ENCODE peak calls at places on chromosomes 13 and 19, in eight cellular contexts. O is H9, P is cardiac muscle cell, S is body of pancreas, T is upper lobe of right lung, R is IMR-90, L is psoas muscle, C is RWPE1. W is an unnamed sample.
A peak's percentile ranks its signal among the peaks of the same experiment; 100 is the strongest.

GRCh38 chr19:15154002-15154612 is 46.7 kb downstream of the NOTCH3 start:
- DNase-seq in P (peak; percentile 62), L (no peak), R (peak; percentile 53), C (peak; percentile 53), T (no peak), O (peak; percentile 79), S (no peak), W (peak; percentile 71)

GRCh38 chr13:50690020-50690419 is 153.5 kb downstream of the DLEU7 start:
- DNase-seq in P (no peak), C (no peak), L (no peak), T (no peak), S (no peak), O (no peak), R (no peak), W (no peak)

GRCh38 chr19:13864513-13865242 is 12.3 kb upstream of the NANOS3 start:
- DNase-seq in L (no peak), C (no peak), R (no peak), P (no peak), O (no peak), T (no peak), S (no peak), W (peak; percentile 23)

GRCh38 chr13:111051656-111052232 is 63.4 kb upstream of the ARHGEF7 start:
- DNase-seq in S (no peak), L (no peak), R (no peak), O (no peak), P (no peak), T (no peak), C (no peak), W (no peak)

GRCh38 chr19:30848626-30849322 is 476.6 kb downstream of the ZNF536 start:
- DNase-seq in L (no peak), R (no peak), P (no peak), T (no peak), C (no peak), S (no peak), O (no peak), W (no peak)

GRCh38 chr13:89969996-89970709 is 1377.3 kb upstream of the MIR17HG start:
- DNase-seq in O (no peak), T (no peak), L (no peak), P (no peak), R (no peak), C (no peak), S (no peak), W (no peak)

GRCh38 chr13:46521921-46522691 is 30.9 kb upstream of the LRCH1 start:
- DNase-seq in R (no peak), O (no peak), C (no peak), P (no peak), L (no peak), T (no peak), S (no peak), W (no peak)

GRCh38 chr19:34661357-34661756 is 15.6 kb downstream of the SCGB2B2 start:
- DNase-seq in R (no peak), T (no peak), P (no peak), S (peak; percentile 59), O (no peak), L (no peak), C (no peak), W (no peak)

GRCh38 chr19:14475251-14476073 is at the start of gene PTGER1:
- DNase-seq in O (peak; percentile 69), P (peak; percentile 35), L (no peak), R (peak; percentile 35), S (no peak), T (no peak), C (no peak), W (no peak)

GRCh38 chr19:18292810-18293641 is 11.6 kb upstream of the JUND start:
- DNase-seq in C (peak; percentile 11), T (peak; percentile 93), P (peak; percentile 90), R (peak; percentile 57), O (peak; percentile 96), S (peak; percentile 72), L (peak; percentile 85), W (peak; percentile 48)

GRCh38 chr19:53772943-53773342 is 51.2 kb downstream of the NLRP12 start:
- DNase-seq in R (peak; percentile 47), T (no peak), P (peak; percentile 68), C (peak; percentile 26), S (peak; percentile 61), L (no peak), O (peak; percentile 75), W (peak; percentile 59)

GRCh38 chr13:111645198-111645597 is 324.8 kb downstream of the TEX29 start:
- DNase-seq in P (no peak), T (no peak), L (no peak), C (no peak), R (no peak), O (no peak), S (no peak), W (no peak)

GRCh38 chr13:41075034-41075433 is 13.7 kb downstream of the WBP4 start:
- DNase-seq in O (no peak), C (peak; percentile 53), T (no peak), S (peak; percentile 41), L (no peak), R (peak; percentile 49), P (peak; percentile 66), W (no peak)

GRCh38 chr13:112056284-112056727 is 10.6 kb upstream of the SOX1 start:
- DNase-seq in R (no peak), P (no peak), O (peak; percentile 78), S (no peak), T (no peak), C (no peak), L (no peak), W (no peak)

GRCh38 chr19:33446156-33446917 is 72.8 kb downstream of the CEBPG start:
- DNase-seq in O (no peak), L (no peak), T (peak; percentile 60), C (no peak), R (peak; percentile 57), S (no peak), P (no peak), W (no peak)

GRCh38 chr13:59088716-59089115 is 1075.0 kb downstream of the DIAPH3 start:
- DNase-seq in L (no peak), C (no peak), R (peak; percentile 78), P (peak; percentile 25), T (no peak), O (no peak), S (no peak), W (no peak)

GRCh38 chr13:96934889-96935490 is 59.3 kb downstream of the OXGR1 start:
- DNase-seq in L (no peak), P (no peak), O (no peak), T (no peak), C (no peak), S (no peak), R (no peak), W (no peak)

GRCh38 chr19:11848594-11849263 is at the start of gene ZNF439:
- DNase-seq in S (peak; percentile 94), R (peak; percentile 71), T (peak; percentile 96), L (peak; percentile 89), P (peak; percentile 83), O (peak; percentile 37), C (peak; percentile 62), W (peak; percentile 97)

GRCh38 chr13:32254916-32255743 is 60.0 kb downstream of the ZAR1L start:
- DNase-seq in S (no peak), C (peak; percentile 17), O (no peak), R (no peak), P (no peak), L (no peak), T (no peak), W (no peak)
- H3K27ac ChIP-seq in S (peak overlapping the region; percentile 75), C (no peak overlapping the region), O (no peak overlapping the region), R (no peak overlapping the region), P (no peak overlapping the region), L (peak overlapping the region; percentile 71), T (peak overlapping the region; percentile 84), W (no peak overlapping the region)

GRCh38 chr19:10269333-10270179 is 1.4 kb upstream of the ICAM1 start:
- DNase-seq in C (peak; percentile 69), O (peak; percentile 86), R (peak; percentile 65), S (peak; percentile 80), L (peak; percentile 86), P (peak; percentile 88), T (peak; percentile 94), W (peak; percentile 86)
- H3K27ac ChIP-seq in C (no peak overlapping the region), O (no peak overlapping the region), R (no peak overlapping the region), S (peak overlapping the region; percentile 10), L (peak overlapping the region; percentile 72), P (no peak overlapping the region), T (peak overlapping the region; percentile 95), W (no peak overlapping the region)

DNA sequence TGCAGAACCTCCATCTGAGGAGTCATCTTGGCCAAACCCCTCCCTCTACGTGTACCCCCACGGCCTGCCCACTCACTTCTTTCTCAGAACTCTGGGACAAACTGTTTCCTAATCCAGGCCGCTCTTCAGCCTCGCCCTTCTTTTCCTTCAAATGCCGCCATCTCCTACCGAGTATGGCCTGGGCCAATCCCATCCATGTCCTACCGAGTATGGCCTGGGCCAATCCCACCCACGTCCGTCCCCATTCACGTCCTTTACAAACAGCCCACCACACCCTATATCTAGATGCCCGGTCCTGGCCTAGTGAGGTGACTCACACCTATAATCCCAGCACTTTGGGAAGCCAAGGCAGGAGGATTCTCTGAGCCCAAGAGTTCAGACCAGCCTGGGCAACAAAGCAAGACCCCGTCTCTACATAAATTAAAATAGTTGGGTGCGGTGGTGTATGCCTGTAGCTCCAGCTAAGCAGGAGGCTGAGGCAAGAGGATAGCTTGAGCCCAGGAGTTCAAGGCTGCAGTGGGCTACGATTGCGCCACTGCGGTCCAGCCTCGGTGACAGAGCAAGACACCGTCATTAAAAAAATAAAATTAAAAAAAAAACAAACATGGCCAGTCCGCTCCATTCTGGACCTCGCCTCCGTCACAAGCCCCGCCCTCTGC is 1.0 kb downstream of the TMEM160 start:
- DNase-seq in P (no peak), S (no peak), T (no peak), C (no peak), R (no peak), O (no peak), L (no peak), W (no peak)
- H3K27ac ChIP-seq in P (no peak overlapping the region), S (no peak overlapping the region), T (no peak overlapping the region), C (peak overlapping the region; percentile 77), R (no peak overlapping the region), O (no peak overlapping the region), L (no peak overlapping the region), W (no peak overlapping the region)

GRCh38 chr19:2846180-2846935 is 5.1 kb downstream of the ZNF555 start:
- DNase-seq in L (no peak), S (no peak), P (no peak), T (no peak), R (no peak), C (no peak), O (no peak), W (no peak)

GRCh38 chr19:2850256-2850925 is 9.1 kb downstream of the ZNF555 start:
- DNase-seq in C (no peak), R (no peak), O (no peak), T (no peak), L (no peak), S (no peak), P (no peak), W (no peak)

GRCh38 chr19:2845107-2845506 is 3.8 kb downstream of the ZNF555 start:
- DNase-seq in P (no peak), R (no peak), S (no peak), T (no peak), L (no peak), C (no peak), O (no peak), W (no peak)

GRCh38 chr19:2848625-2849024 is 7.3 kb downstream of the ZNF555 start:
- DNase-seq in L (no peak), R (peak; percentile 41), O (no peak), C (no peak), T (no peak), P (no peak), S (no peak), W (no peak)

DNA sequence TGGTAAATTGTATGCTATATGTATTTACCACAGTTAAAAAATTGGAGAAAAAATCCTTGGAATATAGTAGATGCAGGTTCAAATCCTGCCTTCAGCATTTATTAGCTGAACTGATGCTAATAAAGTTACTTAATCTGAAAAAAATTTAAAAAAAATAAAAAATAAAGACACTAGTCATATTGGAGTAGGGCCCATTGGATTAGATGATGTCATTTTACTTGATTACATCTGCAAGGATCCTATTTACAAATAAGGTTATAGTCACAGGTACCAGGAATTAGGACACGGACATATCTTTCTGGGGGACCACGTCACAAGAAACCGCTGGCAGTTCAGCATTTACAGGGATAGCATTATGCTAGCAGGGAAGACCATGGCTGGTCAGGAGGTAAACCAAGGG is 6.2 kb downstream of the ZNF555 start:
- DNase-seq in P (no peak), T (no peak), C (no peak), O (no peak), S (no peak), R (no peak), L (no peak), W (no peak)
- H3K27ac ChIP-seq in P (no peak overlapping the region), T (no peak overlapping the region), C (no peak overlapping the region), O (no peak overlapping the region), S (no peak overlapping the region), R (no peak overlapping the region), L (peak overlapping the region; percentile 44), W (no peak overlapping the region)

W was measured in DND-41.